ENCODE peak calls at places on chromosomes 7 and 10, in nine cellular contexts. G, M, E, I, B, R, F, K and L are unnamed samples.
A peak's percentile ranks its signal among the peaks of the same experiment; 100 is the strongest.

GRCh38 chr7:30186725-30187124 is 51.9 kb downstream of the MTURN start:
- DNase-seq in G (no peak), M (no peak), E (no peak), I (no peak), B (no peak), R (no peak), F (no peak), K (no peak), L (no peak)

GRCh38 chr10:105339669-105340068 is 698.6 kb downstream of the SORCS3 start:
- DNase-seq in G (no peak), M (no peak), E (no peak), I (no peak), B (no peak), R (no peak), F (no peak), K (no peak), L (no peak)

GRCh38 chr7:105924950-105925349 is 38.1 kb upstream of the CDHR3 start:
- DNase-seq in G (no peak), M (no peak), E (no peak), I (no peak), B (no peak), R (no peak), F (no peak), K (no peak), L (no peak)

GRCh38 chr7:91034459-91035368 is 229.5 kb upstream of the FZD1 start:
- DNase-seq in G (peak; percentile 40), M (peak; percentile 70), E (peak; percentile 63), I (no peak), B (peak; percentile 2), R (no peak), F (peak; percentile 50), K (peak; percentile 83), L (no peak)

GRCh38 chr7:27647052-27647451 is 15.6 kb downstream of the HIBADH start:
- DNase-seq in G (no peak), M (peak; percentile 61), E (peak; percentile 82), I (no peak), B (peak; percentile 58), R (no peak), F (no peak), K (no peak), L (no peak)

GRCh38 chr7:143171697-143172096 is 11.5 kb upstream of the TAS2R39 start:
- DNase-seq in G (peak; percentile 17), M (no peak), E (no peak), I (no peak), B (peak; percentile 1), R (no peak), F (no peak), K (no peak), L (no peak)

GRCh38 chr10:112226439-112227248 is 43.1 kb upstream of the GPAM start:
- DNase-seq in G (no peak), M (no peak), E (no peak), I (no peak), B (no peak), R (no peak), F (no peak), K (no peak), L (no peak)

GRCh38 chr10:51937736-51938135 is 238.3 kb upstream of the CSTF2T start:
- DNase-seq in G (no peak), M (peak; percentile 82), E (peak; percentile 91), I (no peak), B (no peak), R (no peak), F (no peak), K (no peak), L (no peak)

GRCh38 chr7:155341463-155341983 is 43.8 kb downstream of the INSIG1 start:
- DNase-seq in G (no peak), M (no peak), E (no peak), I (no peak), B (no peak), R (no peak), F (no peak), K (no peak), L (no peak)

GRCh38 chr7:35991511-35992232 is 161.4 kb upstream of the EEPD1 start:
- DNase-seq in G (no peak), M (no peak), E (peak; percentile 8), I (no peak), B (no peak), R (no peak), F (no peak), K (no peak), L (no peak)

GRCh38 chr7:11650504-11650903 is 181.5 kb downstream of the THSD7A start:
- DNase-seq in G (no peak), M (no peak), E (no peak), I (no peak), B (no peak), R (no peak), F (no peak), K (no peak), L (no peak)

GRCh38 chr7:111982804-111983203 is 223.4 kb downstream of the DOCK4 start:
- DNase-seq in G (no peak), M (no peak), E (peak; percentile 74), I (no peak), B (no peak), R (no peak), F (no peak), K (no peak), L (no peak)

DNA sequence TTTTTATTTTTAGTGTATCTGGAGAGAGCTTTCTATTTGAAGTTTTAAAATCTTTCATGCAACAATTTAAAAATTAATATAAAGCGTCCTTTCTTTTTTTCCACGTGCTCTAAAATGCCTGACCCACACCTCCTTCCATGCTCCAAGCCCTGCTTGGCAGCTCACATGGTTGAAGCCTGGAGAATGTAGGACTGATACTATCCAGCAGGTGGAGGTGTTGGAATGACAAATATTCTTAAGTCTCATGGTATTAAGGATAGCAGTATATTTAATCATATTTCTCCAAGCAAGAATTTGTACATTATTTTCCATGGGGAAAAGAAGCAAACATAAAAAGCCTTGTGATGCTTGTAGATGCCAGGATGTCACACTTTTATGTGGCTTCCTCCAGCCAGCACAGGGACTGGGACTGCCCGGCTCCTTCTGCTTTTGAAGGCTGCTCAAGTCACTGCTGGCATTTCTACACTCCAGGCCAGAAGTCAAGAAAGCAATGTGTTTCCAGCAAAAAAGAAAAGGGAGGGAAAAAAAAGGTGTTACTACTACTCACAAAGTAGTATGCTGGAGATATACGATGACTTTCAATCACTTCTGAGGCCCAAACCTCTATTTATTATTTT is 49.7 kb downstream of the BZW2 start:
- DNase-seq in G (peak; percentile 76), M (peak; percentile 76), E (peak; percentile 73), I (no peak), B (peak; percentile 29), R (no peak), F (peak; percentile 48), K (peak; percentile 65), L (no peak)
- H3K36me3 ChIP-seq in G (peaks cover 19% of the 10 kb centered on the region), M (peaks cover 9% of the 10 kb centered on the region), E (peaks cover 28% of the 10 kb centered on the region), I (peaks cover 62% of the 10 kb centered on the region), B (peaks cover 2% of the 10 kb centered on the region), R (no peaks in the 10 kb centered on the region), F (peaks cover 100% of the 10 kb centered on the region), K (peaks cover 40% of the 10 kb centered on the region), L (peaks cover 23% of the 10 kb centered on the region)

GRCh38 chr7:6156734-6157133 is 115.7 kb downstream of the CYTH3 start:
- DNase-seq in G (no peak), M (no peak), E (no peak), I (no peak), B (no peak), R (no peak), F (no peak), K (no peak), L (peak; percentile 17)

GRCh38 chr7:6154542-6155404 is 117.7 kb downstream of the CYTH3 start:
- DNase-seq in G (no peak), M (no peak), E (no peak), I (no peak), B (no peak), R (no peak), F (no peak), K (no peak), L (peak; percentile 44)

GRCh38 chr7:6157685-6158423 is 114.6 kb downstream of the CYTH3 start:
- DNase-seq in G (no peak), M (no peak), E (no peak), I (peak; percentile 64), B (no peak), R (no peak), F (no peak), K (no peak), L (peak; percentile 53)

GRCh38 chr7:6153646-6154541 is 118.5 kb downstream of the CYTH3 start:
- DNase-seq in G (no peak), M (no peak), E (no peak), I (no peak), B (no peak), R (no peak), F (no peak), K (no peak), L (no peak)

DNA sequence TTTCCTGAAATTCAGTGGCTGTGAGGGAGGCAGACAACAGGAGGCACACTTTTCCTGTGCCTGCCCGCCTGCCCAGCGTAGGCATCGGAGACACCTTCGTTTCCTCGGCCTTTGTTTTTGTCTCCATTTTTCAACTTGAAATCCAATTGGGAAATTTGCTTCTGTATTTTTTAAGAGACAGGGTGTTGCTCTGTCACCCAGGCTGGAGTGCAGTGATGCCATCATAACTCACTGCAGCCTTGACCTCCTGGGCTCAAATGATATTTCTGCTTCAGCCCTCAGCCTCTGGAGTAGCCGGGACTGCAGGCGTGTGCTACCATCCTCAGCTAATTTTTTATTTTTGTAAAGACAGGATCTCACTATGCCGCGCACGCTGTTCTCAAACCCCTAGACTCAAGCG is 116.8 kb downstream of the CYTH3 start:
- DNase-seq in G (no peak), M (no peak), E (no peak), I (no peak), B (no peak), R (no peak), F (no peak), K (no peak), L (peak; percentile 28)
- H3K36me3 ChIP-seq in G (peaks cover 19% of the 10 kb centered on the region), M (peaks cover 25% of the 10 kb centered on the region), E (peaks cover 67% of the 10 kb centered on the region), I (peaks cover 87% of the 10 kb centered on the region), B (peaks cover 1% of the 10 kb centered on the region), R (peaks cover 59% of the 10 kb centered on the region), F (peaks cover 89% of the 10 kb centered on the region), K (peaks cover 12% of the 10 kb centered on the region), L (peaks cover 29% of the 10 kb centered on the region)

DNA sequence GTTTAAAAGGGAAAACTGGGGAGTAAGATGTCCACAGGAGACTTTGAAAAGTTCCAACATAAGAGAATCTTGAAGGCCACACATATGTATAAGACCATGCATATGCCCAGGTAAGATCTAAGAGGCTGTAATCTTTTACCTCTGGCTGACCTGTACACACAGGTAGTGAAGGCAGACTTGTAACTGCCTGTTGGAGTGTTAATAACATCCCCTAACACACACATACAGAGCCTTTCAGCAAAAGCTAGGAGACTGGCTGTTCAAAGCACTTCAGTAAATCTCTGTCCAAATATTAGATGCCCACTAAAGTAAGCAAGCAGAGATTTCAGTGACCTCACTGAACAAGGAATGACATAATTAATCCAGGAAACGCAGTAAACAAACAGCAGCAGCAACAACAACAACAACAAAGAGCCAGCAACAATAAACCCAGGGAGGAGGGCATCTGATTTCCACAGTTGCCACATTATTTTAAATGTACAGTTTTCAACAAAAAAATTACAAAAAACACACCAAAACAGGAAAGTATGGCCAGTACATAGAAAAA is 15.0 kb downstream of the CYP51A1 start:
- DNase-seq in G (no peak), M (no peak), E (no peak), I (no peak), B (no peak), R (no peak), F (no peak), K (no peak), L (no peak)
- H3K36me3 ChIP-seq in G (peaks cover 9% of the 10 kb centered on the region), M (peaks cover 55% of the 10 kb centered on the region), E (peaks cover 20% of the 10 kb centered on the region), I (peaks cover 85% of the 10 kb centered on the region), B (peaks cover 2% of the 10 kb centered on the region), R (peaks cover 46% of the 10 kb centered on the region), F (peaks cover 96% of the 10 kb centered on the region), K (peaks cover 54% of the 10 kb centered on the region), L (peaks cover 28% of the 10 kb centered on the region)

DNA sequence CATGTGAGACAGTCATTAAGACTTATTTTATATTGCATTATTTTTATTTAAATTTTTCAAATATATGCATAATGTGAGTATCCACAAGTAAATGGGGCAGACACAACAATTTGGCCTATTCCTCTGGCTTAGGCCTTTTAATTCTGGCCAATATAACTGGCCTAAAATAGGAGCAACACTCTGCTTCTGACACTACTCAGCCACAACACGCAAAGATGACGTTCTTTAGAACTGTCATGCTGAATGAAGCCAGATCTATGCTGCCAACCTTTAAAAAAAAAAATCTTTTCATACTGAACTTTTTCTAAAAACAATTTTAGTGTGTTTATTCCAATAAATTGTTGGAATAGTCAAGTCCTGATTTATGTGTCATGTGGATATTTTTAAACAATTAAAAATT is 355.0 kb upstream of the BMPER start:
- DNase-seq in G (no peak), M (peak; percentile 37), E (no peak), I (no peak), B (no peak), R (no peak), F (no peak), K (no peak), L (no peak)
- H3K36me3 ChIP-seq in G (no peaks in the 10 kb centered on the region), M (no peaks in the 10 kb centered on the region), E (no peaks in the 10 kb centered on the region), I (no peaks in the 10 kb centered on the region), B (no peaks in the 10 kb centered on the region), R (no peaks in the 10 kb centered on the region), F (no peaks in the 10 kb centered on the region), K (no peaks in the 10 kb centered on the region), L (no peaks in the 10 kb centered on the region)